ENCODE peak calls at places on chromosome 20, in five cellular contexts. One of them, this sample, is unnamed.

GRCh38 chr20:32382102-32382950 is 24.2 kb downstream of the ASXL1 start:
- DNase-seq in CD8-positive, alpha-beta T cell: no peak
- DNase-seq in astrocyte of the cerebellum: no peak
- DNase-seq in endodermal cell: no peak
- DNase-seq in fibroblast of the aortic adventitia: no peak
- DNase-seq in this sample: no peak

GRCh38 chr20:25453035-25453810 is 45.8 kb downstream of the GINS1 start:
- DNase-seq in fibroblast of the aortic adventitia: peak; percentile 7
- DNase-seq in CD8-positive, alpha-beta T cell: no peak
- DNase-seq in astrocyte of the cerebellum: no peak
- DNase-seq in endodermal cell: no peak
- DNase-seq in this sample: no peak

GRCh38 chr20:17655865-17656489 is 26.1 kb downstream of the RRBP1 start:
- DNase-seq in fibroblast of the aortic adventitia: peak; percentile 50
- DNase-seq in CD8-positive, alpha-beta T cell: no peak
- DNase-seq in endodermal cell: peak; percentile 77
- DNase-seq in astrocyte of the cerebellum: no peak
- DNase-seq in this sample: no peak

GRCh38 chr20:41476013-41476441 is 109.4 kb upstream of the EMILIN3 start:
- DNase-seq in CD8-positive, alpha-beta T cell: no peak
- DNase-seq in fibroblast of the aortic adventitia: peak; percentile 85
- DNase-seq in astrocyte of the cerebellum: peak; percentile 85
- DNase-seq in endodermal cell: no peak
- DNase-seq in this sample: no peak

GRCh38 chr20:62646851-62647520 is 4.7 kb downstream of the SLCO4A1 start:
- DNase-seq in astrocyte of the cerebellum: no peak
- DNase-seq in CD8-positive, alpha-beta T cell: no peak
- DNase-seq in endodermal cell: no peak
- DNase-seq in fibroblast of the aortic adventitia: no peak
- DNase-seq in this sample: no peak

GRCh38 chr20:62360854-62361798 is 6.0 kb downstream of the LAMA5 start:
- DNase-seq in astrocyte of the cerebellum: no peak
- DNase-seq in CD8-positive, alpha-beta T cell: no peak
- DNase-seq in fibroblast of the aortic adventitia: no peak
- DNase-seq in endodermal cell: peak; percentile 87
- DNase-seq in this sample: no peak

GRCh38 chr20:40449144-40449543 is 239.9 kb downstream of the MAFB start:
- DNase-seq in astrocyte of the cerebellum: no peak
- DNase-seq in CD8-positive, alpha-beta T cell: no peak
- DNase-seq in fibroblast of the aortic adventitia: no peak
- DNase-seq in endodermal cell: no peak
- DNase-seq in this sample: no peak

GRCh38 chr20:38460040-38460623 is 12.5 kb upstream of the RALGAPB start:
- DNase-seq in CD8-positive, alpha-beta T cell: no peak
- DNase-seq in astrocyte of the cerebellum: peak; percentile 74
- DNase-seq in endodermal cell: no peak
- DNase-seq in fibroblast of the aortic adventitia: peak; percentile 80
- DNase-seq in this sample: no peak

GRCh38 chr20:50704971-50705370 is 13.6 kb upstream of the RIPOR3 start:
- DNase-seq in astrocyte of the cerebellum: peak; percentile 49
- DNase-seq in endodermal cell: no peak
- DNase-seq in fibroblast of the aortic adventitia: no peak
- DNase-seq in CD8-positive, alpha-beta T cell: no peak
- DNase-seq in this sample: no peak

GRCh38 chr20:20497242-20497985 is 129.5 kb downstream of the INSM1 start:
- DNase-seq in fibroblast of the aortic adventitia: no peak
- DNase-seq in CD8-positive, alpha-beta T cell: no peak
- DNase-seq in astrocyte of the cerebellum: no peak
- DNase-seq in endodermal cell: no peak
- DNase-seq in this sample: no peak

GRCh38 chr20:11850901-11851300 is 66.8 kb upstream of the BTBD3 start:
- DNase-seq in astrocyte of the cerebellum: no peak
- DNase-seq in endodermal cell: no peak
- DNase-seq in CD8-positive, alpha-beta T cell: no peak
- DNase-seq in fibroblast of the aortic adventitia: no peak
- DNase-seq in this sample: no peak

GRCh38 chr20:23661002-23661429 is 23.3 kb upstream of the CST3 start:
- DNase-seq in endodermal cell: peak; percentile 29
- DNase-seq in CD8-positive, alpha-beta T cell: no peak
- DNase-seq in fibroblast of the aortic adventitia: no peak
- DNase-seq in astrocyte of the cerebellum: no peak
- DNase-seq in this sample: no peak

GRCh38 chr20:62220666-62221568 is 839 bp upstream of the HRH3 start:
- DNase-seq in CD8-positive, alpha-beta T cell: no peak
- DNase-seq in astrocyte of the cerebellum: no peak
- DNase-seq in endodermal cell: peak; percentile 72
- DNase-seq in fibroblast of the aortic adventitia: no peak
- DNase-seq in this sample: no peak

GRCh38 chr20:40646321-40647212 is 42.5 kb downstream of the MAFB start:
- DNase-seq in astrocyte of the cerebellum: no peak
- DNase-seq in fibroblast of the aortic adventitia: no peak
- DNase-seq in CD8-positive, alpha-beta T cell: no peak
- DNase-seq in endodermal cell: peak; percentile 33
- DNase-seq in this sample: no peak

GRCh38 chr20:3068986-3069900 is 2.2 kb upstream of the OXT start:
- DNase-seq in endodermal cell: peak; percentile 65
- DNase-seq in CD8-positive, alpha-beta T cell: peak; percentile 45
- DNase-seq in fibroblast of the aortic adventitia: no peak
- DNase-seq in astrocyte of the cerebellum: no peak
- DNase-seq in this sample: no peak

GRCh38 chr20:8095648-8096572 is 36.2 kb upstream of the PLCB1 start:
- DNase-seq in endodermal cell: no peak
- DNase-seq in CD8-positive, alpha-beta T cell: no peak
- DNase-seq in astrocyte of the cerebellum: no peak
- DNase-seq in fibroblast of the aortic adventitia: peak; percentile 51
- DNase-seq in this sample: no peak

GRCh38 chr20:62362991-62363919 is 3.9 kb downstream of the LAMA5 start:
- DNase-seq in astrocyte of the cerebellum: no peak
- DNase-seq in fibroblast of the aortic adventitia: no peak
- DNase-seq in CD8-positive, alpha-beta T cell: no peak
- DNase-seq in endodermal cell: peak; percentile 88
- DNase-seq in this sample: no peak

GRCh38 chr20:53215166-53215565 is 243.0 kb downstream of the TSHZ2 start:
- DNase-seq in CD8-positive, alpha-beta T cell: no peak
- DNase-seq in astrocyte of the cerebellum: no peak
- DNase-seq in endodermal cell: no peak
- DNase-seq in fibroblast of the aortic adventitia: no peak
- DNase-seq in this sample: no peak

GRCh38 chr20:41879151-41879550 is 261.0 kb upstream of the CHD6 start:
- DNase-seq in fibroblast of the aortic adventitia: no peak
- DNase-seq in endodermal cell: no peak
- DNase-seq in astrocyte of the cerebellum: no peak
- DNase-seq in CD8-positive, alpha-beta T cell: no peak
- DNase-seq in this sample: no peak

GRCh38 chr20:39108746-39109145 is 146.6 kb downstream of the DHX35 start:
- DNase-seq in fibroblast of the aortic adventitia: peak; percentile 17
- DNase-seq in endodermal cell: no peak
- DNase-seq in astrocyte of the cerebellum: no peak
- DNase-seq in CD8-positive, alpha-beta T cell: no peak
- DNase-seq in this sample: no peak

GRCh38 chr20:13788167-13788834 is 3.5 kb downstream of the NDUFAF5 start:
- DNase-seq in astrocyte of the cerebellum: peak; percentile 55
- DNase-seq in CD8-positive, alpha-beta T cell: peak; percentile 20
- DNase-seq in fibroblast of the aortic adventitia: peak; percentile 64
- DNase-seq in endodermal cell: peak; percentile 81
- DNase-seq in this sample: no peak

GRCh38 chr20:15236812-15237211 is 899.4 kb upstream of the FLRT3 start:
- DNase-seq in astrocyte of the cerebellum: no peak
- DNase-seq in endodermal cell: peak; percentile 85
- DNase-seq in CD8-positive, alpha-beta T cell: no peak
- DNase-seq in fibroblast of the aortic adventitia: peak; percentile 23
- DNase-seq in this sample: no peak

GRCh38 chr20:17749979-17750721 is 50.4 kb downstream of the BANF2 start:
- DNase-seq in CD8-positive, alpha-beta T cell: no peak
- DNase-seq in astrocyte of the cerebellum: no peak
- DNase-seq in endodermal cell: no peak
- DNase-seq in fibroblast of the aortic adventitia: peak; percentile 77
- DNase-seq in this sample: no peak

GRCh38 chr20:50577175-50578018 is 67.2 kb downstream of the PTPN1 start:
- DNase-seq in fibroblast of the aortic adventitia: no peak
- DNase-seq in astrocyte of the cerebellum: no peak
- DNase-seq in CD8-positive, alpha-beta T cell: no peak
- DNase-seq in endodermal cell: no peak
- DNase-seq in this sample: no peak

GRCh38 chr20:40322941-40323340 is 366.1 kb downstream of the MAFB start:
- DNase-seq in endodermal cell: no peak
- DNase-seq in fibroblast of the aortic adventitia: no peak
- DNase-seq in astrocyte of the cerebellum: no peak
- DNase-seq in CD8-positive, alpha-beta T cell: no peak
- DNase-seq in this sample: no peak

GRCh38 chr20:62307226-62308101 is 4.7 kb downstream of the ADRM1 start:
- DNase-seq in endodermal cell: no peak
- DNase-seq in CD8-positive, alpha-beta T cell: no peak
- DNase-seq in astrocyte of the cerebellum: no peak
- DNase-seq in fibroblast of the aortic adventitia: no peak
- DNase-seq in this sample: no peak

GRCh38 chr20:35000311-35000921 is 44.7 kb downstream of the MYH7B start:
- DNase-seq in endodermal cell: no peak
- DNase-seq in CD8-positive, alpha-beta T cell: no peak
- DNase-seq in astrocyte of the cerebellum: no peak
- DNase-seq in fibroblast of the aortic adventitia: no peak
- DNase-seq in this sample: no peak

DNA sequence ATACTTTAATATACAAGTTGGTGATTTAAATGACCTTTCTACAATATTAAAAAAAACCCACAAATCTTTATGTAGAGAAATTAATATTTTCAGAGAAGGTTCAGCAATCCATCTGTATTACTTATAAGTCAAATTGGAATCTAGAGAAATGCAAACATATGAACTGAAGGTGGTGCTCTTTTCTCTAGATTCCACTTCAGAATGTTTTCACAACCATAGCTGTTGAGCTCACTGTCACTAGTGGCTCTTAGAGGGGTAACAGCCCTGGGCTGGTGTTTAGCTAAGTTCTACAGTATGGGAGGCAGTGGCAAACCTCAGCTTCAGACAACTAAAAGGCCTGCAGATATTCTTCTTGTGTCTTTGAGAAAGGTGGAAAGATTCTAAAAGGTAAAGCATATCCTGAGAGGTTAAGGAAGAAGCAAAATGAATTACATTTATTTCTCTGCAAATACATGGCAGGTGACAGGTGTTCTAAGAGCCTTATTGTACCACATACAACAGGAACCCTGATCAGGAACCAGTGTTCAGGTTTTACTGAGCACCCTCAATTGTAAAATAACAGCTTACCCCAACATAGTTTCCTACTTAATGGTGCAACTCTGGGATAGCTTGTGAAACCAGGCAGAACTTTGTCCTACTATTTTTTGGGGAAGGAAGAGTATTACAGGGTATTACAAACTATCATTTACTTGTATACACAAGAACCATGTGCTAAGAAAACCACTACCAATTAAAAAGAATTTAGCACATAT is 56.6 kb upstream of the SAMHD1 start:
- DNase-seq in endodermal cell: no peak
- DNase-seq in CD8-positive, alpha-beta T cell: peak; percentile 35
- DNase-seq in fibroblast of the aortic adventitia: peak; percentile 44
- DNase-seq in astrocyte of the cerebellum: peak; percentile 27
- DNase-seq in this sample: no peak
- TF ChIP-seq CTCF in endodermal cell: peak; percentile 16
- TF ChIP-seq CTCF in CD8-positive, alpha-beta T cell: peak; percentile 71
- TF ChIP-seq CTCF in fibroblast of the aortic adventitia: peak; percentile 24
- TF ChIP-seq CTCF in astrocyte of the cerebellum: peak; percentile 15
- TF ChIP-seq CTCF in this sample: peak; percentile 53

GRCh38 chr20:58691773-58692578 is 624 bp upstream of the NPEPL1 start:
- DNase-seq in astrocyte of the cerebellum: no peak
- DNase-seq in CD8-positive, alpha-beta T cell: no peak
- DNase-seq in fibroblast of the aortic adventitia: peak; percentile 45
- DNase-seq in endodermal cell: peak; percentile 71
- DNase-seq in this sample: peak; percentile 94

GRCh38 chr20:58691405-58691772 is 1.2 kb upstream of the NPEPL1 start:
- DNase-seq in fibroblast of the aortic adventitia: no peak
- DNase-seq in endodermal cell: peak; percentile 50
- DNase-seq in CD8-positive, alpha-beta T cell: no peak
- DNase-seq in astrocyte of the cerebellum: no peak
- DNase-seq in this sample: no peak

GRCh38 chr20:58693226-58694006 is 816 bp downstream of the NPEPL1 start:
- DNase-seq in fibroblast of the aortic adventitia: no peak
- DNase-seq in endodermal cell: peak; percentile 74
- DNase-seq in CD8-positive, alpha-beta T cell: no peak
- DNase-seq in astrocyte of the cerebellum: no peak
- DNase-seq in this sample: peak; percentile 41

GRCh38 chr20:58694241-58695083 is 1.9 kb downstream of the NPEPL1 start:
- DNase-seq in endodermal cell: peak; percentile 46
- DNase-seq in astrocyte of the cerebellum: no peak
- DNase-seq in fibroblast of the aortic adventitia: no peak
- DNase-seq in CD8-positive, alpha-beta T cell: no peak
- DNase-seq in this sample: peak; percentile 44

GRCh38 chr20:58692579-58693225 is at the start of gene NPEPL1:
- DNase-seq in endodermal cell: peak; percentile 81
- DNase-seq in astrocyte of the cerebellum: no peak
- DNase-seq in CD8-positive, alpha-beta T cell: peak; percentile 55
- DNase-seq in fibroblast of the aortic adventitia: peak; percentile 64
- DNase-seq in this sample: peak; percentile 56
- TF ChIP-seq CTCF in endodermal cell: no peak
- TF ChIP-seq CTCF in astrocyte of the cerebellum: no peak
- TF ChIP-seq CTCF in CD8-positive, alpha-beta T cell: no peak
- TF ChIP-seq CTCF in fibroblast of the aortic adventitia: no peak
- TF ChIP-seq CTCF in this sample: no peak

GRCh38 chr20:47175501-47175900 is 181.0 kb downstream of the ZMYND8 start:
- DNase-seq in fibroblast of the aortic adventitia: no peak
- DNase-seq in CD8-positive, alpha-beta T cell: no peak
- DNase-seq in astrocyte of the cerebellum: no peak
- DNase-seq in endodermal cell: no peak
- DNase-seq in this sample: no peak

GRCh38 chr20:47172579-47172978 is 183.9 kb downstream of the ZMYND8 start:
- DNase-seq in fibroblast of the aortic adventitia: no peak
- DNase-seq in endodermal cell: no peak
- DNase-seq in CD8-positive, alpha-beta T cell: no peak
- DNase-seq in astrocyte of the cerebellum: no peak
- DNase-seq in this sample: no peak

GRCh38 chr20:47178277-47178676 is 178.2 kb downstream of the ZMYND8 start:
- DNase-seq in CD8-positive, alpha-beta T cell: no peak
- DNase-seq in endodermal cell: no peak
- DNase-seq in fibroblast of the aortic adventitia: no peak
- DNase-seq in astrocyte of the cerebellum: no peak
- DNase-seq in this sample: no peak

GRCh38 chr20:47174844-47175243 is 181.7 kb downstream of the ZMYND8 start:
- DNase-seq in fibroblast of the aortic adventitia: no peak
- DNase-seq in endodermal cell: no peak
- DNase-seq in CD8-positive, alpha-beta T cell: no peak
- DNase-seq in astrocyte of the cerebellum: no peak
- DNase-seq in this sample: no peak

GRCh38 chr20:47173596-47174216 is 182.8 kb downstream of the ZMYND8 start:
- DNase-seq in astrocyte of the cerebellum: no peak
- DNase-seq in fibroblast of the aortic adventitia: no peak
- DNase-seq in endodermal cell: peak; percentile 64
- DNase-seq in CD8-positive, alpha-beta T cell: no peak
- DNase-seq in this sample: no peak
- TF ChIP-seq CTCF in astrocyte of the cerebellum: no peak
- TF ChIP-seq CTCF in fibroblast of the aortic adventitia: no peak
- TF ChIP-seq CTCF in endodermal cell: peak; percentile 61
- TF ChIP-seq CTCF in CD8-positive, alpha-beta T cell: no peak
- TF ChIP-seq CTCF in this sample: peak; percentile 17

GRCh38 chr20:57108742-57109141 is 157.7 kb downstream of the BMP7 start:
- DNase-seq in endodermal cell: peak; percentile 66
- DNase-seq in CD8-positive, alpha-beta T cell: no peak
- DNase-seq in astrocyte of the cerebellum: no peak
- DNase-seq in fibroblast of the aortic adventitia: no peak
- DNase-seq in this sample: no peak
- TF ChIP-seq CTCF in endodermal cell: peak; percentile 66
- TF ChIP-seq CTCF in CD8-positive, alpha-beta T cell: no peak
- TF ChIP-seq CTCF in astrocyte of the cerebellum: no peak
- TF ChIP-seq CTCF in fibroblast of the aortic adventitia: no peak
- TF ChIP-seq CTCF in this sample: no peak